ENCODE peak calls at places on chromosomes 6 and 20, in seven cellular contexts. M is CD8-positive, alpha-beta memory T cell; X is foreskin fibroblast; P is prostate gland; R is A549; A is DND-41; B is mammary epithelial cell. J is an unnamed sample.

GRCh38 chr6:119713903-119714302 is 364.3 kb upstream of the MAN1A1 start:
- DNase-seq in R (no peak), X (no peak), A (no peak), M (no peak), B (no peak), P (no peak), J (no peak)

GRCh38 chr6:142846459-142846831 is 98.5 kb downstream of the HIVEP2 start:
- DNase-seq in M (no peak), X (peak; percentile 64), P (no peak), B (peak; percentile 55), R (no peak), A (no peak), J (no peak)

GRCh38 chr6:68238097-68238597 is 396.9 kb upstream of the ADGRB3 start:
- DNase-seq in A (no peak), R (no peak), B (no peak), X (peak; percentile 73), M (no peak), P (no peak), J (no peak)

GRCh38 chr20:32526561-32526960 is 58.6 kb downstream of the NOL4L start:
- DNase-seq in A (no peak), R (no peak), M (no peak), X (no peak), P (no peak), B (no peak), J (no peak)

GRCh38 chr6:119037264-119037663 is 41.2 kb downstream of the FAM184A start:
- DNase-seq in X (no peak), B (no peak), M (no peak), P (no peak), A (no peak), R (no peak), J (no peak)

GRCh38 chr6:147624946-147625515 is 116.5 kb downstream of the SAMD5 start:
- DNase-seq in P (no peak), M (no peak), A (no peak), X (peak; percentile 20), R (no peak), B (no peak), J (no peak)

GRCh38 chr20:49323622-49324238 is 45.9 kb upstream of the ZNFX1 start:
- DNase-seq in A (peak; percentile 82), M (no peak), P (peak; percentile 40), X (peak; percentile 72), B (peak; percentile 73), R (no peak), J (no peak)

GRCh38 chr20:6698056-6698455 is 69.4 kb upstream of the BMP2 start:
- DNase-seq in B (peak; percentile 75), A (no peak), P (peak; percentile 9), R (peak; percentile 25), X (no peak), M (no peak), J (no peak)

GRCh38 chr6:158776737-158777136 is 42.4 kb downstream of the EZR start:
- DNase-seq in B (no peak), P (no peak), M (no peak), A (no peak), X (no peak), R (no peak), J (no peak)

GRCh38 chr6:68575765-68576439 is 59.2 kb upstream of the ADGRB3 start:
- DNase-seq in X (peak; percentile 15), B (no peak), R (no peak), A (no peak), M (no peak), P (no peak), J (no peak)

GRCh38 chr6:35544748-35545361 is 32.2 kb upstream of the TULP1 start:
- DNase-seq in P (no peak), A (no peak), B (peak; percentile 58), X (no peak), R (no peak), M (no peak), J (no peak)

GRCh38 chr20:15708984-15709598 is 864.2 kb downstream of the KIF16B start:
- DNase-seq in B (no peak), A (peak; percentile 42), X (no peak), R (peak; percentile 54), P (no peak), M (no peak), J (no peak)

GRCh38 chr6:116564296-116564695 is 7.0 kb upstream of the RWDD1 start:
- DNase-seq in B (no peak), R (no peak), A (no peak), P (no peak), M (no peak), X (no peak), J (no peak)

GRCh38 chr20:34452281-34452982 is 63.8 kb upstream of the DYNLRB1 start:
- DNase-seq in R (no peak), P (no peak), A (no peak), X (peak; percentile 80), B (no peak), M (no peak), J (no peak)

GRCh38 chr6:2509746-2510145 is 241.0 kb downstream of the MYLK4 start:
- DNase-seq in M (no peak), R (no peak), B (no peak), X (peak; percentile 58), A (no peak), P (no peak), J (no peak)

GRCh38 chr6:2518029-2518428 is 232.7 kb downstream of the MYLK4 start:
- DNase-seq in M (no peak), X (no peak), A (no peak), R (no peak), B (no peak), P (no peak), J (no peak)

GRCh38 chr6:2516059-2516458 is 234.7 kb downstream of the MYLK4 start:
- DNase-seq in R (no peak), P (no peak), A (no peak), X (no peak), B (no peak), M (no peak), J (no peak)

GRCh38 chr6:2510341-2510740 is 240.4 kb downstream of the MYLK4 start:
- DNase-seq in M (no peak), B (no peak), R (no peak), A (no peak), X (peak; percentile 30), P (no peak), J (no peak)

GRCh38 chr6:2514965-2515543 is 235.7 kb downstream of the MYLK4 start:
- DNase-seq in X (no peak), A (no peak), R (peak; percentile 44), B (no peak), P (no peak), M (no peak), J (no peak)
- H3K4me3 ChIP-seq in X (no peak overlapping the region), A (no peak overlapping the region), R (peak overlapping the region; percentile 28), B (no peak overlapping the region), P (no peak overlapping the region), M (no peak overlapping the region), J (no peak overlapping the region)

GRCh38 chr6:33926451-33926850 is 122.6 kb upstream of the MLN start:
- DNase-seq in A (peak; percentile 45), X (no peak), P (no peak), R (peak; percentile 15), B (peak; percentile 6), M (no peak), J (no peak)
- H3K4me3 ChIP-seq in A (no peak overlapping the region), X (no peak overlapping the region), P (no peak overlapping the region), R (no peak overlapping the region), B (no peak overlapping the region), M (no peak overlapping the region), J (no peak overlapping the region)

DNA sequence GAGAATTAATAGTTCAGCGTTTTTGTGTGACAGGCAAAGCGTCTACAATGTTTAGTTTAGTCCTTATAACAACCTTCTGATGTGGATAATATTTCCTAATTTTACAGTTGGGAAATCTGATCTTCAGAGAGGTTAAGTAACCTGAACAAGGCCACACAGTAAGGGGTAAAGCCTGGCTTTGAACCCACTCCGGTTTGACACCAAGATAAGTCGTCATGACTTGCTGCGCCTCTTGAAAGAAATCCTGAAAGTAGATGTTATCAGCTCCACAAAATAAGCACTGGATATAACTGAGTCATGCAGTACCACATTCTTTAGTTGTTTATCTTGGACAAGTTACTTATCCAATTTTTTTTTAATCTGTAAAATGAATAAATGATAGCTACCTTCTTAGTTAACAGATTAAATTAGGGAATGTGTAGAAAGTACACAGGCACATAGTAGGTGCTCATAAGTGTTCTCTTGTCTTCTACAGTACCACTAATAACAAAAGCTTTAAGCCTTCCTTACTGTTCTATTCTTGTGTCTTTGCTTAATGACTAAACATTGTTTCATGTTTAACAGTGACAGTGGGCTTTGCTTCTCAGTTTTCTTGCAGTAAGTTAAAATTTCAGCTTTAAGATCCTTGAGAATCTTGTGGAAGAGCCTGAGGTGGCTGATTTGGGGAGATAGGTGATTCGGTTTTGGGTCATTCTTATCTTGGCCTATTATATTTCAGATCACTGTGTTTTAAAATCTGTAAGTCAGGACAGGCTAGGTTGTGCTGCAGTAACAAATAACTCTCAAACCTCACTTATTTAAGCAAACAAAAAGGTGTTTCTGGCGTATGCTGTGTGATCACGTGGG is 2.1 kb downstream of the HIVEP1 start:
- DNase-seq in X (peak; percentile 67), B (peak; percentile 80), P (no peak), M (no peak), R (no peak), A (no peak), J (no peak)
- H3K4me3 ChIP-seq in X (peak overlapping the region; percentile 72), B (peak overlapping the region; percentile 48), P (no peak overlapping the region), M (no peak overlapping the region), R (peak overlapping the region; percentile 84), A (no peak overlapping the region), J (no peak overlapping the region)

GRCh38 chr6:30887901-30888300 is 3.6 kb downstream of the DDR1 start:
- DNase-seq in X (peak; percentile 38), P (no peak), M (no peak), A (no peak), B (no peak), R (no peak), J (no peak)

GRCh38 chr6:30884521-30885480 is 482 bp downstream of the DDR1 start:
- DNase-seq in M (no peak), P (no peak), R (peak; percentile 47), A (peak; percentile 59), B (peak; percentile 78), X (peak; percentile 63), J (no peak)

GRCh38 chr6:30885481-30885998 is 1.2 kb downstream of the DDR1 start:
- DNase-seq in P (peak; percentile 89), A (no peak), R (peak; percentile 28), X (peak; percentile 28), M (no peak), B (peak; percentile 82), J (no peak)

GRCh38 chr6:30886897-30887255 is 2.6 kb downstream of the DDR1 start:
- DNase-seq in B (no peak), A (no peak), P (no peak), M (no peak), X (no peak), R (no peak), J (no peak)

DNA sequence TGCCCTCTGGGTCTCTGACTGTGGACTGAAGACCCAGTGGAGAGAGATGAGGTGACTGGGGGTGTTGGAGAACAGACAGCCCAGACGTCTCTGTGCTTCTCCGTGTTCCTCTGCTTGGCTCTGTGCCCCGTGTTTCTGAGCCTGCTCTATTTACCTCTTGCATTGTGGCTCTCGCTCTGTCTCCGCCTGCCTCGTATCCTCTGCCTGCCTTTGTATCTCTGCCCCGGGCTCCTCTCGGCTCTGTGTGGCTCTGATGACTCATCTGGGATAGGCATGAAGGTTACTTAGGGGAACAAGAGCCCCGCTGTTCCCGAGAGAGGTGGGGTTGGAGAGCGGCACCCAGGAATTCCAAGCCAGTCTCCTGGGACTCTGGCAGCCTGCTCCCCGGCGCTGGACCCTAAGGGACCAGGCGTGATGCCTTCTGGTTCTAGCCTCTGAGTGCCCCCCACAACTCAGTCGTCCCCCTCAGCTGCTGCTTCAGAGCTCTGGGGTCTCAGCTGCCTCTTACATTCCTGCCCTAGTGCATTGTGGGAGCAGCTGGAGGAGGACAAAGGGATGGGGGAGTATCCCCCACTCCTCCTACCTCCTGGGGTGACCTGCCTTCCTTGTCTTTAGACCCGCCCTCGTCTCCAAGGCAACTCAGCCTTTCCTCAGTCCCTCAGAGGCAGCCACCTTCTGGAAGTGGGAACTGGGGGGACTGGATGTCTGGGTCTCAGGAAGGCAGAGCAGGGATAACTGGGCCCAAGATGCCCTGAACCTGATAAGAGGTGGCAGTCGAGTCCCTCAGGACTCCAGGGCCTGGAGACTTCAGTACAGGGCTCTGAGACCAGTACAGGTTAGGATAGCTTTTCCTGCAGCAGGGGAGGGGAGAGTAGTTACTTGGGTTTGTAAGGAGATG is 1.9 kb downstream of the DDR1 start:
- DNase-seq in X (peak; percentile 87), A (peak; percentile 27), M (no peak), B (peak; percentile 98), P (peak; percentile 94), R (peak; percentile 88), J (no peak)
- H3K4me3 ChIP-seq in X (peak overlapping the region; percentile 76), A (peak overlapping the region; percentile 88), M (peak overlapping the region; percentile 62), B (peak overlapping the region; percentile 33), P (peak overlapping the region; percentile 57), R (peak overlapping the region; percentile 98), J (peak overlapping the region; percentile 90)